ENCODE peak calls at places on chromosomes 6 and 20, in five cellular contexts. Y, K, M, Q and R are unnamed samples.

GRCh38 chr6:22544469-22544868 is 24.9 kb upstream of the HDGFL1 start:
- DNase-seq in Y (no peak), K (no peak), M (no peak), Q (no peak), R (no peak)

GRCh38 chr20:63232235-63233060 is 3.3 kb upstream of the BIRC7 start:
- DNase-seq in Y (no peak), K (no peak), M (no peak), Q (peak; percentile 90), R (peak; percentile 98)

GRCh38 chr6:107704377-107705013 is 119.6 kb downstream of the SCML4 start:
- DNase-seq in Y (peak; percentile 69), K (peak; percentile 31), M (no peak), Q (peak; percentile 52), R (peak; percentile 54)

GRCh38 chr6:154476494-154476893 is 34.0 kb downstream of the CNKSR3 start:
- DNase-seq in Y (no peak), K (no peak), M (no peak), Q (no peak), R (no peak)

GRCh38 chr6:159163901-159164370 is 5.3 kb upstream of the FNDC1 start:
- DNase-seq in Y (no peak), K (no peak), M (no peak), Q (peak; percentile 68), R (peak; percentile 38)

GRCh38 chr20:8242066-8242465 is 110.0 kb downstream of the PLCB1 start:
- DNase-seq in Y (no peak), K (no peak), M (no peak), Q (no peak), R (no peak)

GRCh38 chr6:163329991-163330390 is 84.5 kb upstream of the QKI start:
- DNase-seq in Y (no peak), K (no peak), M (no peak), Q (no peak), R (no peak)

GRCh38 chr6:116580198-116580597 is 8.9 kb downstream of the RWDD1 start:
- DNase-seq in Y (no peak), K (no peak), M (no peak), Q (peak; percentile 49), R (peak; percentile 82)

GRCh38 chr20:38013891-38014290 is 19.4 kb downstream of the TTI1 start:
- DNase-seq in Y (no peak), K (no peak), M (no peak), Q (no peak), R (no peak)

GRCh38 chr6:75210885-75211739 is 5.3 kb upstream of the COL12A1 start:
- DNase-seq in Y (peak; percentile 79), K (peak; percentile 70), M (no peak), Q (peak; percentile 68), R (peak; percentile 83)

GRCh38 chr20:1841554-1842140 is 53.6 kb upstream of the SIRPA start:
- DNase-seq in Y (no peak), K (no peak), M (peak; percentile 60), Q (no peak), R (peak; percentile 74)

GRCh38 chr20:33668087-33668790 is 1.5 kb downstream of the ACTL10 start:
- DNase-seq in Y (peak; percentile 88), K (no peak), M (peak; percentile 86), Q (no peak), R (no peak)

GRCh38 chr20:1830240-1830639 is 65.0 kb upstream of the SIRPA start:
- DNase-seq in Y (no peak), K (no peak), M (no peak), Q (peak; percentile 97), R (peak; percentile 95)

GRCh38 chr6:135243871-135244796 is 63.0 kb downstream of the MYB start:
- DNase-seq in Y (peak; percentile 39), K (peak; percentile 43), M (no peak), Q (no peak), R (no peak)

GRCh38 chr6:119568580-119568979 is 219.0 kb upstream of the MAN1A1 start:
- DNase-seq in Y (no peak), K (no peak), M (no peak), Q (no peak), R (no peak)

GRCh38 chr6:140857734-140858380 is 1274.9 kb upstream of the GJE1 start:
- DNase-seq in Y (no peak), K (no peak), M (no peak), Q (peak; percentile 88), R (peak; percentile 91)

GRCh38 chr6:88780714-88781389 is 182.6 kb downstream of the RNGTT start:
- DNase-seq in Y (peak; percentile 89), K (peak; percentile 66), M (no peak), Q (peak; percentile 57), R (peak; percentile 74)

GRCh38 chr6:108782231-108783041 is 65.8 kb upstream of the ARMC2 start:
- DNase-seq in Y (peak; percentile 80), K (peak; percentile 92), M (peak; percentile 90), Q (peak; percentile 76), R (peak; percentile 87)

GRCh38 chr20:46022411-46023147 is 6.4 kb upstream of the SLC12A5 start:
- DNase-seq in Y (peak; percentile 82), K (peak; percentile 49), M (peak; percentile 80), Q (no peak), R (peak; percentile 22)

GRCh38 chr6:14717307-14717706 is 528.6 kb upstream of the JARID2 start:
- DNase-seq in Y (no peak), K (no peak), M (no peak), Q (no peak), R (no peak)

GRCh38 chr6:36033935-36034334 is 6.3 kb downstream of the MAPK14 start:
- DNase-seq in Y (no peak), K (no peak), M (no peak), Q (no peak), R (peak; percentile 30)

GRCh38 chr6:3334579-3334978 is 75.8 kb downstream of the PSMG4 start:
- DNase-seq in Y (no peak), K (no peak), M (no peak), Q (no peak), R (no peak)

GRCh38 chr20:8557711-8558110 is 425.6 kb downstream of the PLCB1 start:
- DNase-seq in Y (no peak), K (no peak), M (no peak), Q (peak; percentile 13), R (peak; percentile 30)

DNA sequence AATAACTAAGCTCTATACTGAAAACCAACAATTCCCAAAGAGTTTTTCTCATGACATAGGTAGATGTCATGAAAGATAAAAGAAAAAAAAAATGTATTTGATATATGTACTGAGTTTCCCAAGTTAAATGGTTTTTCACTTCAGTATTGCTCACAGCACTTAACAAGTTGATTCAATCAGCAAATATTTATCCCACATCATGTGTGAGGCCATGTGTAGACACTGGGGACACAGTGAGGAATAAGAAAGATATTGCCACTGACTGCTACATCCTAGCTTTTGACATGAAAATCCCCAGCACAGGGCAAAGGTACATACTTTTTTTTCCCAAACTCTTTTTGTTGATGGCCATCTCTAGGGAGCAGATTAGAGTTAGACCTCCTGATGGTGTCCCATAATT is 25.3 kb downstream of the SPTLC3 start:
- DNase-seq in Y (no peak), K (no peak), M (no peak), Q (no peak), R (no peak)
- H3K4me3 ChIP-seq in Y (no peak overlapping the region), K (no peak overlapping the region), M (no peak overlapping the region), Q (no peak overlapping the region), R (no peak overlapping the region)

GRCh38 chr20:15346657-15347280 is 1009.4 kb upstream of the FLRT3 start:
- DNase-seq in Y (no peak), K (no peak), M (no peak), Q (no peak), R (no peak)

GRCh38 chr20:15342987-15343639 is 1005.7 kb upstream of the FLRT3 start:
- DNase-seq in Y (no peak), K (no peak), M (no peak), Q (no peak), R (no peak)

GRCh38 chr20:15345287-15345686 is 1007.9 kb upstream of the FLRT3 start:
- DNase-seq in Y (no peak), K (no peak), M (no peak), Q (no peak), R (no peak)
- TF ChIP-seq CTCF in Y (no peak), K (no peak), M (no peak), Q (no peak), R (no peak)

GRCh38 chr20:21101453-21102251 is 4.5 kb downstream of the LINC00237 start:
- DNase-seq in Y (no peak), K (no peak), M (no peak), Q (no peak), R (no peak)
- H3K4me3 ChIP-seq in Y (peak overlapping the region; percentile 45), K (peak overlapping the region; percentile 71), M (peak overlapping the region; percentile 53), Q (no peak overlapping the region), R (peak overlapping the region; percentile 6)

GRCh38 chr20:3046677-3047462 is 1.0 kb downstream of the MRPS26 start:
- DNase-seq in Y (peak; percentile 49), K (no peak), M (peak; percentile 59), Q (peak; percentile 5), R (no peak)
- TF ChIP-seq CTCF in Y (no peak), K (no peak), M (no peak), Q (no peak), R (no peak)

GRCh38 chr6:82073484-82073883 is 174.1 kb downstream of the IBTK start:
- DNase-seq in Y (no peak), K (no peak), M (no peak), Q (no peak), R (no peak)

GRCh38 chr6:82078286-82078908 is 169.1 kb downstream of the IBTK start:
- DNase-seq in Y (no peak), K (no peak), M (no peak), Q (no peak), R (no peak)

GRCh38 chr6:82072771-82073170 is 174.8 kb downstream of the IBTK start:
- DNase-seq in Y (no peak), K (no peak), M (no peak), Q (peak; percentile 82), R (peak; percentile 12)

GRCh38 chr6:82080767-82081166 is 166.8 kb downstream of the IBTK start:
- DNase-seq in Y (no peak), K (no peak), M (no peak), Q (no peak), R (peak; percentile 30)

DNA sequence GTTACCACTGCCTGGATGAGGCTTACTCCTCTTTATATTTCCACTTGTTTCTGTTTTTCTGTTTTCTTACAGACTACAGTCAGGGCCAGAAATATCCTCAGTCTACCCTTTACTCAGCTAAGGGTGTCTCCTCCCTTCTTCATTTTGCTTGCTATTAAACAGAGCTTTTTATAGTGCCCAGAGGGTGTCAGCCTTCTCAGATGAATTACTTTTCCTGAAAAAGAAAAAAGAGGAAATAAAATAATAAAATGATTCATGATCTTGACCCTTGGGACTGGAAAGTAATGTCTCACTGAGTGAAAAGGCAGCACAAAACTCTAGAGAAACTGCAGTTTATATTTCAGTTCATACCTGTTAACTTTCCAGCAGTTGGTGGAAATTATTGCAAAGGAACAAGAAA is 170.7 kb downstream of the IBTK start:
- DNase-seq in Y (no peak), K (no peak), M (no peak), Q (no peak), R (no peak)
- H3K4me3 ChIP-seq in Y (no peak overlapping the region), K (no peak overlapping the region), M (no peak overlapping the region), Q (no peak overlapping the region), R (no peak overlapping the region)